ENCODE peak calls at places on chromosomes 6 and 20, in nine cellular contexts. One of them, this sample, is unnamed.

GRCh38 chr6:105087571-105088211 is 92.1 kb downstream of the POPDC3 start:
- DNase-seq in cardiac muscle cell: peak; percentile 69
- DNase-seq in AG04450: peak; percentile 42
- DNase-seq in fibroblast of pulmonary artery: peak; percentile 80
- DNase-seq in PC-9: peak; percentile 75
- DNase-seq in A549: peak; percentile 8
- DNase-seq in left ventricle myocardium inferior: no peak
- DNase-seq in GM06990: no peak
- DNase-seq in choroid plexus epithelial cell: peak; percentile 82
- DNase-seq in this sample: peak; percentile 71

GRCh38 chr6:161838306-161839035 is 564.6 kb upstream of the AGPAT4 start:
- DNase-seq in GM06990: no peak
- DNase-seq in fibroblast of pulmonary artery: no peak
- DNase-seq in PC-9: no peak
- DNase-seq in left ventricle myocardium inferior: no peak
- DNase-seq in AG04450: no peak
- DNase-seq in choroid plexus epithelial cell: no peak
- DNase-seq in A549: no peak
- DNase-seq in cardiac muscle cell: peak; percentile 65
- DNase-seq in this sample: no peak

GRCh38 chr6:132892929-132893771 is 78.8 kb downstream of the RPS12 start:
- DNase-seq in fibroblast of pulmonary artery: no peak
- DNase-seq in PC-9: no peak
- DNase-seq in choroid plexus epithelial cell: no peak
- DNase-seq in GM06990: no peak
- DNase-seq in left ventricle myocardium inferior: no peak
- DNase-seq in cardiac muscle cell: no peak
- DNase-seq in A549: no peak
- DNase-seq in AG04450: no peak
- DNase-seq in this sample: no peak

GRCh38 chr20:17630806-17631195 is 51.2 kb downstream of the RRBP1 start:
- DNase-seq in choroid plexus epithelial cell: no peak
- DNase-seq in left ventricle myocardium inferior: no peak
- DNase-seq in cardiac muscle cell: no peak
- DNase-seq in PC-9: no peak
- DNase-seq in A549: no peak
- DNase-seq in GM06990: no peak
- DNase-seq in AG04450: no peak
- DNase-seq in fibroblast of pulmonary artery: no peak
- DNase-seq in this sample: no peak

GRCh38 chr6:143531720-143532504 is 20.4 kb upstream of the FUCA2 start:
- DNase-seq in left ventricle myocardium inferior: no peak
- DNase-seq in cardiac muscle cell: no peak
- DNase-seq in AG04450: no peak
- DNase-seq in PC-9: no peak
- DNase-seq in GM06990: no peak
- DNase-seq in A549: no peak
- DNase-seq in choroid plexus epithelial cell: no peak
- DNase-seq in fibroblast of pulmonary artery: no peak
- DNase-seq in this sample: no peak

GRCh38 chr20:47359533-47360206 is 3.2 kb upstream of the ZMYND8 start:
- DNase-seq in GM06990: no peak
- DNase-seq in A549: no peak
- DNase-seq in cardiac muscle cell: no peak
- DNase-seq in PC-9: no peak
- DNase-seq in AG04450: no peak
- DNase-seq in left ventricle myocardium inferior: no peak
- DNase-seq in fibroblast of pulmonary artery: no peak
- DNase-seq in choroid plexus epithelial cell: no peak
- DNase-seq in this sample: no peak

GRCh38 chr6:134482585-134483346 is 164.9 kb upstream of the SGK1 start:
- DNase-seq in PC-9: no peak
- DNase-seq in AG04450: no peak
- DNase-seq in fibroblast of pulmonary artery: peak; percentile 30
- DNase-seq in left ventricle myocardium inferior: peak; percentile 62
- DNase-seq in A549: no peak
- DNase-seq in cardiac muscle cell: no peak
- DNase-seq in choroid plexus epithelial cell: peak; percentile 38
- DNase-seq in GM06990: no peak
- DNase-seq in this sample: no peak

GRCh38 chr6:82030761-82031160 is 216.8 kb downstream of the IBTK start:
- DNase-seq in GM06990: no peak
- DNase-seq in choroid plexus epithelial cell: no peak
- DNase-seq in AG04450: no peak
- DNase-seq in A549: no peak
- DNase-seq in left ventricle myocardium inferior: no peak
- DNase-seq in cardiac muscle cell: peak; percentile 5
- DNase-seq in PC-9: no peak
- DNase-seq in fibroblast of pulmonary artery: no peak
- DNase-seq in this sample: peak; percentile 53

GRCh38 chr6:155163616-155164015 is 100.2 kb upstream of the CLDN20 start:
- DNase-seq in PC-9: no peak
- DNase-seq in A549: no peak
- DNase-seq in GM06990: no peak
- DNase-seq in left ventricle myocardium inferior: no peak
- DNase-seq in fibroblast of pulmonary artery: no peak
- DNase-seq in choroid plexus epithelial cell: no peak
- DNase-seq in cardiac muscle cell: no peak
- DNase-seq in AG04450: no peak
- DNase-seq in this sample: no peak

GRCh38 chr20:38200646-38201045 is 35.6 kb upstream of the TGM2 start:
- DNase-seq in GM06990: no peak
- DNase-seq in AG04450: no peak
- DNase-seq in A549: no peak
- DNase-seq in left ventricle myocardium inferior: no peak
- DNase-seq in choroid plexus epithelial cell: no peak
- DNase-seq in PC-9: no peak
- DNase-seq in cardiac muscle cell: no peak
- DNase-seq in fibroblast of pulmonary artery: no peak
- DNase-seq in this sample: no peak

GRCh38 chr6:63394656-63395308 is 75.0 kb upstream of the LGSN start:
- DNase-seq in A549: no peak
- DNase-seq in left ventricle myocardium inferior: no peak
- DNase-seq in GM06990: no peak
- DNase-seq in cardiac muscle cell: no peak
- DNase-seq in fibroblast of pulmonary artery: no peak
- DNase-seq in choroid plexus epithelial cell: no peak
- DNase-seq in PC-9: no peak
- DNase-seq in AG04450: no peak
- DNase-seq in this sample: no peak

GRCh38 chr6:33203443-33204164 is 851 bp upstream of the HSD17B8 start:
- DNase-seq in A549: no peak
- DNase-seq in choroid plexus epithelial cell: no peak
- DNase-seq in cardiac muscle cell: no peak
- DNase-seq in fibroblast of pulmonary artery: no peak
- DNase-seq in GM06990: no peak
- DNase-seq in AG04450: no peak
- DNase-seq in left ventricle myocardium inferior: no peak
- DNase-seq in PC-9: no peak
- DNase-seq in this sample: no peak

GRCh38 chr6:22913612-22914011 is 344.2 kb downstream of the HDGFL1 start:
- DNase-seq in choroid plexus epithelial cell: no peak
- DNase-seq in PC-9: no peak
- DNase-seq in GM06990: no peak
- DNase-seq in cardiac muscle cell: peak; percentile 12
- DNase-seq in left ventricle myocardium inferior: no peak
- DNase-seq in fibroblast of pulmonary artery: no peak
- DNase-seq in A549: no peak
- DNase-seq in AG04450: no peak
- DNase-seq in this sample: no peak

GRCh38 chr6:10000461-10000992 is 414.3 kb downstream of the TFAP2A start:
- DNase-seq in A549: no peak
- DNase-seq in AG04450: no peak
- DNase-seq in left ventricle myocardium inferior: no peak
- DNase-seq in GM06990: no peak
- DNase-seq in cardiac muscle cell: no peak
- DNase-seq in PC-9: peak; percentile 62
- DNase-seq in fibroblast of pulmonary artery: no peak
- DNase-seq in choroid plexus epithelial cell: no peak
- DNase-seq in this sample: peak; percentile 90

GRCh38 chr6:84752118-84752850 is 12.1 kb downstream of the TBX18 start:
- DNase-seq in PC-9: no peak
- DNase-seq in cardiac muscle cell: no peak
- DNase-seq in A549: no peak
- DNase-seq in AG04450: no peak
- DNase-seq in fibroblast of pulmonary artery: peak; percentile 82
- DNase-seq in choroid plexus epithelial cell: peak; percentile 92
- DNase-seq in left ventricle myocardium inferior: no peak
- DNase-seq in GM06990: no peak
- DNase-seq in this sample: no peak

GRCh38 chr6:143270026-143270425 is 180.5 kb downstream of the ADAT2 start:
- DNase-seq in fibroblast of pulmonary artery: peak; percentile 26
- DNase-seq in A549: no peak
- DNase-seq in PC-9: no peak
- DNase-seq in choroid plexus epithelial cell: peak; percentile 5
- DNase-seq in AG04450: no peak
- DNase-seq in left ventricle myocardium inferior: no peak
- DNase-seq in cardiac muscle cell: no peak
- DNase-seq in GM06990: no peak
- DNase-seq in this sample: no peak

GRCh38 chr20:54539521-54540046 is 64.2 kb downstream of the DOK5 start:
- DNase-seq in left ventricle myocardium inferior: no peak
- DNase-seq in fibroblast of pulmonary artery: peak; percentile 36
- DNase-seq in cardiac muscle cell: no peak
- DNase-seq in A549: no peak
- DNase-seq in GM06990: no peak
- DNase-seq in choroid plexus epithelial cell: no peak
- DNase-seq in AG04450: no peak
- DNase-seq in PC-9: no peak
- DNase-seq in this sample: no peak

GRCh38 chr20:50426865-50427739 is 83.1 kb upstream of the PTPN1 start:
- DNase-seq in PC-9: no peak
- DNase-seq in GM06990: no peak
- DNase-seq in left ventricle myocardium inferior: no peak
- DNase-seq in choroid plexus epithelial cell: no peak
- DNase-seq in fibroblast of pulmonary artery: no peak
- DNase-seq in A549: no peak
- DNase-seq in AG04450: no peak
- DNase-seq in cardiac muscle cell: no peak
- DNase-seq in this sample: no peak

GRCh38 chr6:149854532-149854931 is 9.6 kb downstream of the LRP11 start:
- DNase-seq in AG04450: no peak
- DNase-seq in A549: peak; percentile 28
- DNase-seq in left ventricle myocardium inferior: no peak
- DNase-seq in cardiac muscle cell: no peak
- DNase-seq in choroid plexus epithelial cell: no peak
- DNase-seq in PC-9: peak; percentile 85
- DNase-seq in GM06990: no peak
- DNase-seq in fibroblast of pulmonary artery: no peak
- DNase-seq in this sample: peak; percentile 86

GRCh38 chr6:109183109-109183508 is 87.8 kb downstream of the CEP57L1 start:
- DNase-seq in A549: no peak
- DNase-seq in choroid plexus epithelial cell: no peak
- DNase-seq in PC-9: no peak
- DNase-seq in fibroblast of pulmonary artery: no peak
- DNase-seq in cardiac muscle cell: no peak
- DNase-seq in AG04450: no peak
- DNase-seq in left ventricle myocardium inferior: no peak
- DNase-seq in GM06990: no peak
- DNase-seq in this sample: no peak

GRCh38 chr6:90003941-90004340 is 109.7 kb downstream of the GJA10 start:
- DNase-seq in choroid plexus epithelial cell: no peak
- DNase-seq in GM06990: no peak
- DNase-seq in fibroblast of pulmonary artery: no peak
- DNase-seq in AG04450: no peak
- DNase-seq in left ventricle myocardium inferior: no peak
- DNase-seq in A549: no peak
- DNase-seq in cardiac muscle cell: no peak
- DNase-seq in PC-9: no peak
- DNase-seq in this sample: no peak

GRCh38 chr6:1267790-1268762 is 43.8 kb upstream of the FOXQ1 start:
- DNase-seq in A549: no peak
- DNase-seq in choroid plexus epithelial cell: no peak
- DNase-seq in PC-9: no peak
- DNase-seq in left ventricle myocardium inferior: no peak
- DNase-seq in cardiac muscle cell: no peak
- DNase-seq in GM06990: no peak
- DNase-seq in AG04450: no peak
- DNase-seq in fibroblast of pulmonary artery: no peak
- DNase-seq in this sample: no peak

GRCh38 chr20:51797357-51798025 is 4.8 kb downstream of the SALL4 start:
- DNase-seq in cardiac muscle cell: peak; percentile 25
- DNase-seq in fibroblast of pulmonary artery: no peak
- DNase-seq in GM06990: no peak
- DNase-seq in AG04450: no peak
- DNase-seq in left ventricle myocardium inferior: no peak
- DNase-seq in choroid plexus epithelial cell: peak; percentile 40
- DNase-seq in A549: no peak
- DNase-seq in PC-9: peak; percentile 89
- DNase-seq in this sample: no peak

GRCh38 chr20:43438578-43439316 is 18.9 kb upstream of the SRSF6 start:
- DNase-seq in A549: no peak
- DNase-seq in cardiac muscle cell: no peak
- DNase-seq in GM06990: peak; percentile 58
- DNase-seq in fibroblast of pulmonary artery: no peak
- DNase-seq in PC-9: no peak
- DNase-seq in left ventricle myocardium inferior: no peak
- DNase-seq in AG04450: no peak
- DNase-seq in choroid plexus epithelial cell: no peak
- DNase-seq in this sample: no peak
- TF ChIP-seq CTCF in A549: no peak
- TF ChIP-seq CTCF in cardiac muscle cell: no peak
- TF ChIP-seq CTCF in GM06990: no peak
- TF ChIP-seq CTCF in fibroblast of pulmonary artery: no peak
- TF ChIP-seq CTCF in PC-9: no peak
- TF ChIP-seq CTCF in left ventricle myocardium inferior: no peak
- TF ChIP-seq CTCF in AG04450: no peak
- TF ChIP-seq CTCF in choroid plexus epithelial cell: no peak
- TF ChIP-seq CTCF in this sample: no peak

GRCh38 chr6:26598267-26598666 is 1.5 kb downstream of the ABT1 start:
- DNase-seq in cardiac muscle cell: no peak
- DNase-seq in left ventricle myocardium inferior: no peak
- DNase-seq in fibroblast of pulmonary artery: no peak
- DNase-seq in PC-9: no peak
- DNase-seq in GM06990: no peak
- DNase-seq in AG04450: no peak
- DNase-seq in choroid plexus epithelial cell: no peak
- DNase-seq in A549: no peak
- DNase-seq in this sample: no peak
- H3K4me3 ChIP-seq in cardiac muscle cell: no peak overlapping the region
- H3K4me3 ChIP-seq in left ventricle myocardium inferior: peak overlapping the region; percentile 88
- H3K4me3 ChIP-seq in fibroblast of pulmonary artery: peak overlapping the region; percentile 99
- H3K4me3 ChIP-seq in PC-9: peak overlapping the region; percentile 91
- H3K4me3 ChIP-seq in GM06990: peak overlapping the region; percentile 97
- H3K4me3 ChIP-seq in AG04450: no peak overlapping the region
- H3K4me3 ChIP-seq in choroid plexus epithelial cell: no peak overlapping the region
- H3K4me3 ChIP-seq in A549: no peak overlapping the region
- H3K4me3 ChIP-seq in this sample: peak overlapping the region; percentile 99

GRCh38 chr6:36547646-36548400 is 544 bp upstream of the STK38 start:
- DNase-seq in GM06990: no peak
- DNase-seq in fibroblast of pulmonary artery: no peak
- DNase-seq in AG04450: no peak
- DNase-seq in A549: no peak
- DNase-seq in PC-9: no peak
- DNase-seq in cardiac muscle cell: no peak
- DNase-seq in left ventricle myocardium inferior: no peak
- DNase-seq in choroid plexus epithelial cell: no peak
- DNase-seq in this sample: no peak
- TF ChIP-seq CTCF in GM06990: no peak
- TF ChIP-seq CTCF in fibroblast of pulmonary artery: no peak
- TF ChIP-seq CTCF in AG04450: no peak
- TF ChIP-seq CTCF in A549: no peak
- TF ChIP-seq CTCF in PC-9: no peak
- TF ChIP-seq CTCF in cardiac muscle cell: no peak
- TF ChIP-seq CTCF in left ventricle myocardium inferior: no peak
- TF ChIP-seq CTCF in choroid plexus epithelial cell: no peak
- TF ChIP-seq CTCF in this sample: no peak

GRCh38 chr6:16180696-16181428 is 52.0 kb downstream of the MYLIP start:
- DNase-seq in fibroblast of pulmonary artery: no peak
- DNase-seq in left ventricle myocardium inferior: no peak
- DNase-seq in A549: no peak
- DNase-seq in GM06990: no peak
- DNase-seq in PC-9: no peak
- DNase-seq in choroid plexus epithelial cell: no peak
- DNase-seq in cardiac muscle cell: no peak
- DNase-seq in AG04450: no peak
- DNase-seq in this sample: peak; percentile 11
- H3K4me3 ChIP-seq in fibroblast of pulmonary artery: no peak overlapping the region
- H3K4me3 ChIP-seq in left ventricle myocardium inferior: no peak overlapping the region
- H3K4me3 ChIP-seq in A549: no peak overlapping the region
- H3K4me3 ChIP-seq in GM06990: no peak overlapping the region
- H3K4me3 ChIP-seq in PC-9: no peak overlapping the region
- H3K4me3 ChIP-seq in choroid plexus epithelial cell: no peak overlapping the region
- H3K4me3 ChIP-seq in cardiac muscle cell: no peak overlapping the region
- H3K4me3 ChIP-seq in AG04450: no peak overlapping the region
- H3K4me3 ChIP-seq in this sample: no peak overlapping the region